ENCODE peak calls at places on chromosomes 16 and 17, in eight cellular contexts. Z is HCT116, D is body of pancreas, U is uterus, N is gastrocnemius medialis, Y is breast epithelium, B is sigmoid colon, K is upper lobe of left lung. C is an unnamed sample.

GRCh38 chr17:8277317-8277716 is 11.2 kb upstream of the RANGRF start:
- DNase-seq in Z (no peak), D (peak; percentile 48), U (no peak), N (no peak), Y (no peak), B (no peak), K (no peak), C (no peak)

GRCh38 chr16:2530629-2531318 is 434 bp downstream of the CEMP1 start:
- DNase-seq in Z (no peak), D (peak; percentile 19), U (peak; percentile 22), N (no peak), Y (no peak), B (no peak), K (peak; percentile 61), C (no peak)

GRCh38 chr16:20740901-20741491 is 622 bp downstream of the THUMPD1 start:
- DNase-seq in Z (peak; percentile 40), D (peak; percentile 91), U (peak; percentile 88), N (peak; percentile 85), Y (peak; percentile 86), B (peak; percentile 96), K (peak; percentile 98), C (peak; percentile 92)

GRCh38 chr17:75485688-75486087 is 29.3 kb downstream of the TMEM94 start:
- DNase-seq in Z (no peak), D (no peak), U (no peak), N (no peak), Y (no peak), B (no peak), K (peak; percentile 61), C (no peak)

GRCh38 chr16:11914759-11915643 is 755 bp downstream of the GSPT1 start:
- DNase-seq in Z (no peak), D (peak; percentile 51), U (peak; percentile 20), N (peak; percentile 16), Y (no peak), B (peak; percentile 70), K (peak; percentile 92), C (peak; percentile 15)

GRCh38 chr16:47320546-47321315 is 140.1 kb downstream of the ITFG1 start:
- DNase-seq in Z (no peak), D (no peak), U (no peak), N (no peak), Y (no peak), B (no peak), K (no peak), C (no peak)

GRCh38 chr17:69122065-69122464 is 19.6 kb downstream of the ABCA6 start:
- DNase-seq in Z (no peak), D (no peak), U (no peak), N (no peak), Y (no peak), B (no peak), K (no peak), C (no peak)

GRCh38 chr16:3780570-3780969 is 63.2 kb upstream of the TRAP1 start:
- DNase-seq in Z (no peak), D (no peak), U (no peak), N (no peak), Y (no peak), B (no peak), K (no peak), C (no peak)

GRCh38 chr17:49365667-49366066 is 3.6 kb upstream of the ZNF652 start:
- DNase-seq in Z (peak; percentile 65), D (no peak), U (no peak), N (no peak), Y (no peak), B (no peak), K (no peak), C (no peak)

GRCh38 chr17:3845361-3845753 is 689 bp downstream of the NCBP3 start:
- DNase-seq in Z (no peak), D (no peak), U (no peak), N (no peak), Y (no peak), B (no peak), K (no peak), C (no peak)

GRCh38 chr16:52773026-52773425 is 226.1 kb upstream of the TOX3 start:
- DNase-seq in Z (no peak), D (no peak), U (no peak), N (no peak), Y (no peak), B (no peak), K (no peak), C (no peak)

GRCh38 chr17:55394357-55395021 is 27.1 kb downstream of the MMD start:
- DNase-seq in Z (no peak), D (no peak), U (no peak), N (no peak), Y (no peak), B (no peak), K (no peak), C (no peak)

GRCh38 chr16:85480727-85481101 is 132.4 kb upstream of the GSE1 start:
- DNase-seq in Z (no peak), D (no peak), U (no peak), N (no peak), Y (no peak), B (no peak), K (peak; percentile 53), C (no peak)

GRCh38 chr17:65254166-65254565 is 117.0 kb downstream of the RGS9 start:
- DNase-seq in Z (no peak), D (no peak), U (no peak), N (no peak), Y (no peak), B (no peak), K (no peak), C (no peak)

GRCh38 chr16:794091-794842 is 5.8 kb downstream of the CHTF18 start:
- DNase-seq in Z (no peak), D (no peak), U (no peak), N (no peak), Y (no peak), B (no peak), K (peak; percentile 78), C (no peak)

GRCh38 chr17:72852267-72852945 is 240.1 kb downstream of the SLC39A11 start:
- DNase-seq in Z (no peak), D (no peak), U (no peak), N (no peak), Y (no peak), B (no peak), K (no peak), C (no peak)

GRCh38 chr17:28698253-28698941 is 13.3 kb downstream of the PROCA1 start:
- DNase-seq in Z (no peak), D (no peak), U (no peak), N (no peak), Y (no peak), B (no peak), K (no peak), C (no peak)

GRCh38 chr17:73189417-73190099 is 3.3 kb upstream of the COG1 start:
- DNase-seq in Z (peak; percentile 71), D (no peak), U (no peak), N (no peak), Y (no peak), B (no peak), K (no peak), C (peak; percentile 47)

GRCh38 chr16:24819462-24820040 is 26.2 kb upstream of the SLC5A11 start:
- DNase-seq in Z (no peak), D (no peak), U (no peak), N (no peak), Y (no peak), B (no peak), K (no peak), C (no peak)

GRCh38 chr16:31327675-31328225 is 27.2 kb upstream of the ITGAX start:
- DNase-seq in Z (no peak), D (no peak), U (no peak), N (no peak), Y (no peak), B (no peak), K (no peak), C (no peak)

GRCh38 chr17:39730095-39730921 is at the start of gene MIEN1:
- DNase-seq in Z (peak; percentile 64), D (peak; percentile 95), U (peak; percentile 91), N (peak; percentile 86), Y (peak; percentile 85), B (peak; percentile 95), K (peak; percentile 100), C (peak; percentile 90)
- TF ChIP-seq POLR2A in Z (peak; percentile 55), D (peak; percentile 52), U (peak; percentile 33), N (peak; percentile 65), Y (peak; percentile 87), B (peak; percentile 82), K (peak; percentile 30), C (peak; percentile 81)

GRCh38 chr17:59620518-59621259 is 994 bp downstream of the CLTC start:
- DNase-seq in Z (peak; percentile 16), D (peak; percentile 63), U (peak; percentile 17), N (peak; percentile 54), Y (no peak), B (peak; percentile 73), K (no peak), C (peak; percentile 27)
- H3K4me1 ChIP-seq in Z (peaks cover 19% of the 10 kb centered on the region), D (peaks cover 55% of the 10 kb centered on the region), U (peaks cover 8% of the 10 kb centered on the region), N (peaks cover 54% of the 10 kb centered on the region), Y (no peaks in the 10 kb centered on the region), B (peaks cover 61% of the 10 kb centered on the region), K (peaks cover 49% of the 10 kb centered on the region), C (peaks cover 4% of the 10 kb centered on the region)

DNA sequence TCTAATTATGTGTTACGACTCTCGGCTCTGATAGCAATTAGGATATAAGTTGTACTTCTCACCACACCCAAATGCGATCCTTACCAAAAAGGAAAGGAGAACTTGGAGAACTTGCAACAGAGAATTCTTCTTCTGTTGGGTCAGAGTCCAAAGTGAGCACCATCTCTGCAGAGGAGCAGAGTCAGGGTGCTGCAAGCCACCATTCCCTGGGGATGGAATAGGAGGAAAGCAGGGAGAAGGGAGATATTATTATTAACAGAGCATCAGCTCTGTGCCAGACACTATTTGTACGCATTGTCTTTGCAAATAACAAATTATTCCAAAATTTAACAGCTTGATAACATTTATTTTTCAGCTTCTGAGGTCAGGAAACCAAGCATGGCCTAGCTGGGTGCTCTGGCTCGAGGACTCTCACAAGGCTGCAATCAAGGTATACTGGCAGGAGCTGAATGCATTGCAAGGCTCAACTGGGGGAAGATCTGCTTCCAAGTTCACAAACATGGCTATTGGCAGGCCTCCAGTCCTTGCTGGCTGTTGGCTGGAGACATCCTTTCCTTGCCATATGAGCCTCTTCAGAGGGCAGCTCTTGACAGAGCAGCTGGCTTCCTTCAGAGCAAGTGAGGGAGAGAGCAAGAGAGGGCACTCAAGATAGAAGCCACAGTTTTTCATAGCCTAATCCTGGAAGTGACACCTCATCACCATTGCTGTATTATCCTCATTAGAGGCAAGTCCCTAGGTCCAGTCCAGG is 296.2 kb upstream of the CDH5 start:
- DNase-seq in Z (no peak), D (peak; percentile 13), U (peak; percentile 71), N (peak; percentile 87), Y (peak; percentile 46), B (peak; percentile 92), K (no peak), C (peak; percentile 85)
- H3K4me3 ChIP-seq in Z (no peak overlapping the region), D (no peak overlapping the region), U (no peak overlapping the region), N (no peak overlapping the region), Y (no peak overlapping the region), B (no peak overlapping the region), K (no peak overlapping the region), C (no peak overlapping the region)

DNA sequence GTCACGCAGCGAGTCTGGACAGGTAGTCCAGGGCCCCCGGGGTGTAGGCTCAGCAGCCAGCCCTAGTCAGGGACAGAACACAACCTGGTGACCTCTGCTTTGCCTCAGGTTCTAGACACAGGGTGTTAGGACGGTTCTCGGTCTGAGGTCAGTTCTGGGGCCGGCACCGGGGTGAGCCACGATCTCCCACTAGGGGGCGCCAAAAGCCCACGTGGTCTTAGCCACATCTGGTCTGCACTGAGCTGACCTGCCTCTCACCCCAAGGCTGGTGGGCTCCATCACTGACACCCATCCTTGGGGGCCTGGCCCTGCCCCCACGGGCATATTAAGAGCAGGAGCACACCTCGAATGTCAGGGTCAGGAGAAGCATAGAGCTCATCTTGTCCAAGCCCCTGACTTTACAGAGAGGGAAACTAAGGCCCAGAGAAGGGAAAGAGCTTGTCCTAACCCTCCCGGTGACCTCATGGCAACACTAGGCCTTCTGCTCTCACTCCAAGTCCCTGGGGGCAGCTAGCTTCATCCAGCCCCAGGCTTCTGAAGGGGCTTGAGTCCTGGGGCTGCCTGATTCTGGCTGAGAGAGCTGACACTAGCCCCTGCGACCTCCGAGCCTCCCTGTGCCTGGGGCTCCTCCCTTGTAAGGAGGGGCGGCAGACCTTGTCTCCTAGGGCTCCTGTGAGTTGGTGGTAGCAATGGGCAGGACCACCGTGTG is 9.0 kb downstream of the SLC5A10 start:
- DNase-seq in Z (no peak), D (peak; percentile 87), U (peak; percentile 75), N (peak; percentile 62), Y (peak; percentile 60), B (peak; percentile 87), K (peak; percentile 93), C (peak; percentile 71)
- TF ChIP-seq POLR2A in Z (no peak), D (no peak), U (no peak), N (no peak), Y (no peak), B (no peak), K (no peak), C (no peak)